ENCODE peak calls at places on chromosome 1, in seven cellular contexts. C is NT2/D1, H is PC-3, N is fibroblast of lung, W is colonic mucosa, F is kidney, Y is mesendoderm. J is an unnamed sample.

GRCh38 chr1:84159533-84160240 is 15.6 kb downstream of the PRKACB start:
- DNase-seq in C (no peak), H (no peak), N (no peak), W (no peak), F (no peak), Y (no peak), J (no peak)

GRCh38 chr1:114510235-114511047 is 562 bp downstream of the TRIM33 start:
- DNase-seq in C (no peak), H (no peak), N (peak), W (peak), F (peak), Y (peak), J (no peak)

GRCh38 chr1:241411056-241411775 is 54.2 kb upstream of the RGS7 start:
- DNase-seq in C (no peak), H (peak), N (peak), W (no peak), F (no peak), Y (no peak), J (no peak)

GRCh38 chr1:31666290-31666963 is 21.8 kb upstream of the PEF1 start:
- DNase-seq in C (no peak), H (peak), N (peak), W (peak), F (no peak), Y (no peak), J (no peak)

GRCh38 chr1:236484310-236484971 is 39.3 kb upstream of the LGALS8 start:
- DNase-seq in C (no peak), H (no peak), N (no peak), W (no peak), F (no peak), Y (no peak), J (no peak)

GRCh38 chr1:229248821-229249817 is 21.8 kb upstream of the RAB4A start:
- DNase-seq in C (no peak), H (no peak), N (no peak), W (no peak), F (no peak), Y (peak), J (no peak)

GRCh38 chr1:179143332-179143731 is 61.5 kb downstream of the TOR3A start:
- DNase-seq in C (no peak), H (peak), N (peak), W (no peak), F (no peak), Y (no peak), J (no peak)

GRCh38 chr1:78227705-78228260 is 182.0 kb downstream of the GIPC2 start:
- DNase-seq in C (no peak), H (no peak), N (no peak), W (no peak), F (no peak), Y (no peak), J (no peak)

GRCh38 chr1:67339623-67340343 is 32.1 kb downstream of the IL12RB2 start:
- DNase-seq in C (no peak), H (peak), N (peak), W (no peak), F (no peak), Y (no peak), J (no peak)

GRCh38 chr1:227395391-227396028 is 77.2 kb upstream of the CDC42BPA start:
- DNase-seq in C (no peak), H (no peak), N (peak), W (no peak), F (no peak), Y (no peak), J (no peak)

GRCh38 chr1:13764933-13765332 is 64.9 kb downstream of the PRDM2 start:
- DNase-seq in C (no peak), H (no peak), N (peak), W (no peak), F (no peak), Y (peak), J (peak)

GRCh38 chr1:57350619-57351018 is 73.2 kb downstream of the DAB1 start:
- DNase-seq in C (no peak), H (no peak), N (peak), W (no peak), F (no peak), Y (no peak), J (no peak)

GRCh38 chr1:238642231-238642630 is 744.1 kb upstream of the CHRM3 start:
- DNase-seq in C (no peak), H (no peak), N (peak), W (no peak), F (no peak), Y (no peak), J (no peak)

GRCh38 chr1:178684542-178685000 is 40.5 kb upstream of the RALGPS2 start:
- DNase-seq in C (no peak), H (peak), N (peak), W (no peak), F (no peak), Y (no peak), J (no peak)

GRCh38 chr1:11845641-11846335 is 1.8 kb downstream of the NPPA start:
- DNase-seq in C (no peak), H (peak), N (no peak), W (no peak), F (peak), Y (peak), J (peak)

GRCh38 chr1:44829506-44830384 is 13.3 kb downstream of the PTCH2 start:
- DNase-seq in C (no peak), H (no peak), N (no peak), W (no peak), F (peak), Y (no peak), J (no peak)

GRCh38 chr1:247456914-247457638 is 828 bp downstream of the OR2B11 start:
- DNase-seq in C (no peak), H (no peak), N (no peak), W (no peak), F (no peak), Y (no peak), J (no peak)

GRCh38 chr1:205543351-205544305 is 39.2 kb downstream of the CDK18 start:
- DNase-seq in C (peak), H (peak), N (peak), W (peak), F (peak), Y (peak), J (peak)

GRCh38 chr1:11967028-11967547 is 13.2 kb upstream of the MFN2 start:
- DNase-seq in C (peak), H (peak), N (peak), W (peak), F (no peak), Y (peak), J (peak)

GRCh38 chr1:41735587-41736290 is 183.0 kb downstream of the HIVEP3 start:
- DNase-seq in C (no peak), H (no peak), N (no peak), W (no peak), F (no peak), Y (peak), J (peak)

GRCh38 chr1:1487701-1488100 is 16.1 kb downstream of the ATAD3B start:
- DNase-seq in C (no peak), H (no peak), N (no peak), W (no peak), F (no peak), Y (no peak), J (no peak)

GRCh38 chr1:182205378-182206022 is 144.0 kb upstream of the ZNF648 start:
- DNase-seq in C (no peak), H (no peak), N (no peak), W (no peak), F (no peak), Y (no peak), J (no peak)

GRCh38 chr1:115184951-115185331 is 95.6 kb upstream of the TSPAN2 start:
- DNase-seq in C (no peak), H (peak), N (peak), W (no peak), F (no peak), Y (no peak), J (no peak)

GRCh38 chr1:37415611-37416244 is 58.7 kb upstream of the ZC3H12A start:
- DNase-seq in C (no peak), H (no peak), N (no peak), W (no peak), F (no peak), Y (no peak), J (no peak)

GRCh38 chr1:6515771-6516170 is 24.3 kb upstream of the PLEKHG5 start:
- DNase-seq in C (no peak), H (no peak), N (peak), W (no peak), F (peak), Y (no peak), J (no peak)

GRCh38 chr1:223344491-223344890 is 19.5 kb downstream of the SUSD4 start:
- DNase-seq in C (no peak), H (no peak), N (no peak), W (no peak), F (no peak), Y (no peak), J (no peak)

GRCh38 chr1:204408074-204408507 is 3.5 kb downstream of the PPP1R15B start:
- DNase-seq in C (no peak), H (peak), N (peak), W (peak), F (no peak), Y (no peak), J (peak)

GRCh38 chr1:38076038-38076437 is 29.4 kb upstream of the POU3F1 start:
- DNase-seq in C (no peak), H (peak), N (peak), W (no peak), F (no peak), Y (peak), J (peak)

GRCh38 chr1:44249543-44249942 is 36.3 kb downstream of the DMAP1 start:
- DNase-seq in C (no peak), H (no peak), N (peak), W (no peak), F (no peak), Y (no peak), J (peak)

GRCh38 chr1:11364170-11364569 is 91.2 kb downstream of the UBIAD1 start:
- DNase-seq in C (no peak), H (peak), N (no peak), W (no peak), F (no peak), Y (no peak), J (no peak)

GRCh38 chr1:56939209-56939608 is 26.6 kb downstream of the C8B start:
- DNase-seq in C (no peak), H (no peak), N (no peak), W (no peak), F (no peak), Y (no peak), J (no peak)

GRCh38 chr1:200917291-200917817 is 22.7 kb downstream of the INAVA start:
- DNase-seq in C (no peak), H (peak), N (no peak), W (peak), F (no peak), Y (no peak), J (peak)

GRCh38 chr1:93471284-93471683 is 23.4 kb downstream of the FNBP1L start:
- DNase-seq in C (no peak), H (no peak), N (no peak), W (no peak), F (no peak), Y (peak), J (no peak)

GRCh38 chr1:163537809-163538208 is 216.1 kb downstream of the NUF2 start:
- DNase-seq in C (no peak), H (no peak), N (no peak), W (no peak), F (no peak), Y (peak), J (no peak)

DNA sequence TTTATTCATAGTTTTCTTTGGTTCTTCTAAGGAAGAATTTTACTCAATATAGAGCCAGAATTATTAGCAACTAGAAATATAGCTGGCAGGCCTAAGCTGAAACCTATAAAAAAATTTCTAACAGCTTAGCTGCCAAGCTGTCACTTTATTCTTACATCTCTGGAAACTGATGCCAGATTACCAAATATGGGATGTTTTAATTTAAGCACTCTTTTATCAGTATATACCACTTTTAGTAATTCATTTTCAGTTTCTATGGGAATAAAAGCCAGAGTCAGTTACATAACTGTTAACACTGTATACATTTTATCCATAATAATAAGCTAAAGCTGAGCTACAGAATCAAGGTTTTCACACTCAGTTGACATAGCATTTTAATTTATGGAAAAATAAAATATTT is 68.7 kb upstream of the MPC2 start:
- DNase-seq in C (no peak), H (no peak), N (no peak), W (no peak), F (no peak), Y (no peak), J (no peak)
- H3K9ac ChIP-seq in C (no peak), H (no peak), N (no peak), W (no peak), F (no peak), Y (no peak), J (no peak)

DNA sequence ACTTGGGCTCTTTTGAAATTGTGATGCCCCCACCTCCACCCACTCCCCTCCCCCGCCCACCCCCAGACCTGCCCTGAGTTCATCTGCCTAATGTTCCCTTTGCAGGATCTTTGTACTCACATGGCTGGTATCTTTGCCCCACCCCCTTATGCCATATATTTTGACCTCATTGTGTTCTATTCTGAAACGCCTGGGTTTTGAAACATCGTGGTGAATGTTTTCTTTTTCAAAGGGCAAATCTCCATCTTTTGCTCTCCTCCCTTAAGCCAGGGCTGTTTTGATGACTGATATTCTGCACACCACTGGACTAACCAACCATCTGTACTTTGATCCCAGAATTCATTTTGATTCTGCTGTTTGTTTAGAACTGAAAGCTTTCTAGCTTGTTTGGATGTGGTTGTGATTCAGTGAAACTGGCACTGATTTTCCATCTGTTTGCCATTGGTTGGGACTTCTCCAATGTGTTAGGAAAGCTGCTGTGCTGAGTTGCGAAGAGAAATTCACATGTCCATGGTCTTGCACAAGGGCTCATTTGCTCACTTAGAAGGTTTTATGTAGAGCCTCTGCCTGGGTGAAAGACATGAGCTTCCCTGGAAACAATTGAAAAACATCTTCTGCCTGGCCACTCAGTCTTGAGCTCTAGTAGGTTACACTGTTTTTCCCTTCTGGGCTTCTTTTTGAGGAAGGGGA is 16.5 kb downstream of the SMAP2 start:
- DNase-seq in C (no peak), H (peak), N (peak), W (no peak), F (no peak), Y (no peak), J (no peak)
- H3K9ac ChIP-seq in C (no peak), H (no peak), N (no peak), W (peak), F (no peak), Y (no peak), J (no peak)

GRCh38 chr1:3323021-3323790 is 131.3 kb upstream of the ARHGEF16 start:
- DNase-seq in C (no peak), H (no peak), N (peak), W (peak), F (no peak), Y (no peak), J (peak)
- H3K9ac ChIP-seq in C (no peak), H (no peak), N (no peak), W (no peak), F (no peak), Y (no peak), J (no peak)

GRCh38 chr1:94927405-94928175 is 680 bp upstream of the CNN3 start:
- DNase-seq in C (peak), H (no peak), N (peak), W (peak), F (no peak), Y (peak), J (peak)

GRCh38 chr1:94929351-94929814 is 2.5 kb upstream of the CNN3 start:
- DNase-seq in C (no peak), H (no peak), N (no peak), W (peak), F (no peak), Y (no peak), J (no peak)

GRCh38 chr1:94926915-94927404 is at the start of gene CNN3:
- DNase-seq in C (peak), H (peak), N (peak), W (peak), F (peak), Y (peak), J (peak)

GRCh38 chr1:94929816-94930215 is 2.9 kb upstream of the CNN3 start:
- DNase-seq in C (no peak), H (no peak), N (no peak), W (no peak), F (no peak), Y (peak), J (no peak)

GRCh38 chr1:94928293-94928939 is 1.5 kb upstream of the CNN3 start:
- DNase-seq in C (no peak), H (no peak), N (no peak), W (no peak), F (no peak), Y (no peak), J (no peak)
- H3K9ac ChIP-seq in C (peak), H (no peak), N (no peak), W (no peak), F (peak), Y (peak), J (peak)

DNA sequence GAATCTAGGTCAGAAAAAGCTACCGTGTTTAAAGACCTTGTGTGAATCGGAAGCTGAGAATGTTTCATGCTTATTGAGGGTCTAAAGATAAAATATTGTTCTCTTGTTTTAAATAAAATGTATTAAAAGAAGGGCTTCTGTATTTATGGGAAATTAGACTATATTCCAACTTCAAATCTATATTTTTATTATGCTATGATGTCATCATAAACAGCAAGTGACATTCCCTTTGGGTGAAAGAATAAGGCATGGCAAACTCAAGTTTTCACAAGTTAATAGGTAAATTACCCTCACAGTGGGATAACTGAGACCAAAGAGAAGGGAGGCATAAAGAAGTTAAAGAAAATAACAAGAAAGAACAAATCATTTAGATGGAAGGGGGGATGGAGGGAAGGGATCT is 333.8 kb upstream of the NR5A2 start:
- DNase-seq in C (no peak), H (no peak), N (no peak), W (no peak), F (no peak), Y (no peak), J (no peak)
- H3K9ac ChIP-seq in C (no peak), H (no peak), N (no peak), W (no peak), F (no peak), Y (no peak), J (no peak)

DNA sequence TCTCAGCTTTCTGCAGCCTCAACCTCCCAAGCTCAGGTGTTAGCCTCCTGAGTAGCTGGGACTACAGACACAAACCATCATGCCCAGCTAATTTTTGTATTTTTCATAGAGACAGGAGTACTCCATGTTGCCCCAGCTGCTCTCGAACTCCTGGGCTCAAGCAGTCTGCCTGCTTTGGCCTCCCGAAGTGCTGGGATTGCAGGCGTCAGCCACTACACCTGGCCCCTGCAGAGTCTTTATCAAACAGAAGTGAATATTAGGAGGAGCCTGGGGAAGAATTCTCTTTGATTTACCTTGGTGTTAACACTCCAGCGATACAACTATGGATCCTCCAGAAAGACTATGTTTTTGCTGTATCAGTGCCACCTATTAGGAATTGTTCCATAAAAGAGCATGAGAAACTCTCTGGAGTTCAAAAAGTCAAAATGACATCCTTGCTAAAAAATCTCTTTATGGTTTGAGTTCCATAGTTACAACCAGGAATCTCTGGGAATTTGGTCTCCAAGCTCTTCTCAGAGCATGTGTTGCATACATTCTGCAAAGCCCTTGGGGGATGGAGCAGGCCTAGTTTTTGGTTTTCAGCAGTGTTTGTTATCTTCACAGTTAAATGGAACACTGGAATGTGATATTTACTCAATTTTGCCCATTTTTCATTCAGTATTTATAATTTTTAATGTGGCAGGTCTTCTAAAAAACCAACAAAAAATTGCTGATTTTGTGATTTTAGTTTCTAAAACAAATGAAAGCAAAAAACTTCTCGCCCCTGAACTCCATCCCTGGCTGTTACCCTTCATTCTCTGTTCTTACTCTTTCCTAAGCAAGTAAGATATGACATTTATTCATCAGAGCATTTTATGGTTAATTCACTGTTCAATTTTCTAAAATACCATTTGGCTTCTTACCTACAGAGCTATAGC is 77.3 kb downstream of the OLFML2B start:
- DNase-seq in C (no peak), H (no peak), N (peak), W (no peak), F (no peak), Y (peak), J (no peak)
- H3K9ac ChIP-seq in C (no peak), H (no peak), N (no peak), W (no peak), F (no peak), Y (no peak), J (no peak)

GRCh38 chr1:27664291-27664690 is 7.7 kb downstream of the IFI6 start:
- DNase-seq in C (no peak), H (no peak), N (no peak), W (no peak), F (no peak), Y (peak), J (no peak)
- H3K9ac ChIP-seq in C (no peak), H (no peak), N (no peak), W (no peak), F (no peak), Y (no peak), J (no peak)

DNA sequence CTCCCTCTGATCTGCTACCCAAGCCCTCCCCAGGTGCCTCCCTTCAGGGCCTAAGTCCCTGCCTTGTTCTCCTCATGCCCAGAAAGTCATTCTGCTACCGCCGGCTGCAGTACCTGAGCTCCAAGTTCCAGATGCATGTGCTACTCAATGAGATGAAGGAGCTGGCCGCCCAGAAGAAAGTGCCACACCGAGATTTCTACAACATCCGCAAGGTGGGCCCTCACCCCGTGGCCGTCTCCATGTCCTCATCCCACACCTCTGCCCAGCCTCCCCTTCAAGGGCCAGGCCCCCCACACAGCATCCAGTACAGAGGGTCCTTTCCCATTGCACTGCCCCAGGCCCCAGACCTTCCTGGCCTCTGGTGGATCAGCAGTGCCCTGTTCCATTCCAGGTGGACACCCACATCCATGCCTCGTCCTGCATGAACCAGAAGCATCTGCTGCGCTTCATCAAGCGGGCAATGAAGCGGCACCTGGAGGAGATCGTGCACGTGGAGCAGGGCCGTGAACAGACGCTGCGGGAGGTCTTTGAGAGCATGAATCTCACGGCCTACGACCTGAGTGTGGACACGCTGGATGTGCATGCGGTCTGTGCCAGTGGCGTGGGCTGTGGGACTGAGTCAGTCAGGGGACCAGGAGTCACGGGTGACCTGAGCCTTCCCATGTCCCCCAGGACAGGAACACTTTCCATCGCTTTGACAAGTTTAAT is 8.2 kb downstream of the AMPD2 start:
- DNase-seq in C (no peak), H (no peak), N (no peak), W (no peak), F (no peak), Y (no peak), J (no peak)
- H3K9ac ChIP-seq in C (no peak), H (no peak), N (no peak), W (no peak), F (no peak), Y (no peak), J (no peak)

J was measured in neural progenitor cell.